ENCODE peak calls at places on chromosomes 7 and 10, in four cellular contexts. Z is GM12891, C is ovary, A is glomerular endothelial cell. L is an unnamed sample.

GRCh38 chr10:36038316-36038715 is 396.2 kb upstream of the FZD8 start:
- DNase-seq in Z (no peak), A (no peak), C (no peak), L (no peak)

GRCh38 chr10:124742418-124743187 is 1.6 kb downstream of the FAM53B start:
- DNase-seq in C (no peak), Z (no peak), A (no peak), L (peak; percentile 52)

GRCh38 chr7:2033586-2034135 is 199.1 kb downstream of the MAD1L1 start:
- DNase-seq in C (peak; percentile 3), Z (no peak), A (no peak), L (no peak)

GRCh38 chr7:114944742-114945625 is 23.1 kb downstream of the MDFIC start:
- DNase-seq in C (peak; percentile 81), Z (no peak), A (no peak), L (no peak)

GRCh38 chr10:100939763-100940344 is 27.1 kb downstream of the SLF2 start:
- DNase-seq in Z (no peak), C (no peak), A (no peak), L (no peak)

GRCh38 chr7:149282331-149282655 is 20.3 kb downstream of the ZNF783 start:
- DNase-seq in A (no peak), C (no peak), Z (no peak), L (no peak)

GRCh38 chr10:49053053-49053997 is 62.0 kb downstream of the VSTM4 start:
- DNase-seq in A (no peak), Z (no peak), C (peak; percentile 41), L (peak; percentile 32)

GRCh38 chr7:47470567-47471357 is 111.1 kb downstream of the TNS3 start:
- DNase-seq in A (no peak), Z (no peak), C (peak; percentile 42), L (no peak)

GRCh38 chr7:134636008-134636449 is 10.6 kb upstream of the BPGM start:
- DNase-seq in A (no peak), Z (no peak), C (no peak), L (no peak)

GRCh38 chr10:33196710-33197406 is 137.6 kb downstream of the NRP1 start:
- DNase-seq in C (peak; percentile 41), Z (no peak), A (no peak), L (no peak)

GRCh38 chr7:116528008-116528789 is 3.4 kb downstream of the CAV1 start:
- DNase-seq in Z (no peak), C (peak; percentile 50), A (peak; percentile 70), L (peak; percentile 91)

GRCh38 chr7:15686209-15686956 is at the start of gene MEOX2:
- DNase-seq in C (peak; percentile 65), Z (no peak), A (no peak), L (no peak)

GRCh38 chr7:101201695-101202602 is 1.1 kb upstream of the MOGAT3 start:
- DNase-seq in A (no peak), Z (no peak), C (no peak), L (no peak)

GRCh38 chr10:19638173-19638872 is 177.9 kb upstream of the PLXDC2 start:
- DNase-seq in A (no peak), Z (no peak), C (no peak), L (peak; percentile 53)

GRCh38 chr10:3987142-3987974 is 202.3 kb upstream of the KLF6 start:
- DNase-seq in A (no peak), Z (no peak), C (no peak), L (no peak)

GRCh38 chr7:157410831-157411556 is 74.2 kb downstream of the DNAJB6 start:
- DNase-seq in A (no peak), Z (no peak), C (no peak), L (no peak)

GRCh38 chr7:30276203-30276900 is 8.0 kb upstream of the ZNRF2 start:
- DNase-seq in Z (no peak), C (peak; percentile 43), A (no peak), L (peak; percentile 63)

GRCh38 chr10:944034-944831 is 12.7 kb upstream of the LARP4B start:
- DNase-seq in C (no peak), Z (no peak), A (peak; percentile 33), L (no peak)

GRCh38 chr7:70678621-70679251 is 453.2 kb upstream of the GALNT17 start:
- DNase-seq in A (no peak), C (no peak), Z (no peak), L (no peak)

GRCh38 chr7:142560166-142560565 is 189.1 kb upstream of the PRSS1 start:
- DNase-seq in Z (no peak), C (no peak), A (no peak), L (no peak)

GRCh38 chr7:150942591-150943452 is 35.3 kb downstream of the KCNH2 start:
- DNase-seq in A (no peak), C (no peak), Z (no peak), L (no peak)

GRCh38 chr10:80924063-80924952 is 386.6 kb downstream of the SH2D4B start:
- DNase-seq in A (peak; percentile 22), Z (no peak), C (peak; percentile 23), L (peak; percentile 64)

GRCh38 chr7:46930336-46930735 is 651.6 kb downstream of the TNS3 start:
- DNase-seq in Z (no peak), C (peak; percentile 26), A (no peak), L (peak; percentile 96)